ENCODE peak calls at places on chromosomes 4 and X, in four cellular contexts. J is H1, H is SK-N-SH, L is HepG2. Q is an unnamed sample.

GRCh38 chrX:9942086-9942485 is 25.1 kb upstream of the CLDN34 start:
- DNase-seq in J (no peak), L (no peak), H (no peak), Q (peak; percentile 69)

GRCh38 chr4:87492617-87493016 is 36.6 kb downstream of the SPARCL1 start:
- DNase-seq in L (no peak), J (no peak), H (no peak), Q (no peak)

GRCh38 chr4:3816256-3816825 is 50.2 kb downstream of the ADRA2C start:
- DNase-seq in J (no peak), H (no peak), L (no peak), Q (no peak)

GRCh38 chr4:128757712-128758111 is 51.8 kb upstream of the JADE1 start:
- DNase-seq in J (no peak), H (no peak), L (no peak), Q (no peak)

GRCh38 chrX:130680164-130681035 is 222.6 kb downstream of the ENOX2 start:
- DNase-seq in J (no peak), H (no peak), L (peak; percentile 68), Q (no peak)

GRCh38 chr4:8110071-8110986 is 48.3 kb downstream of the ABLIM2 start:
- DNase-seq in J (peak; percentile 86), H (no peak), L (peak; percentile 21), Q (no peak)

GRCh38 chrX:69919749-69920148 is 130.0 kb downstream of the AWAT2 start:
- DNase-seq in H (no peak), L (peak; percentile 0), J (no peak), Q (no peak)

GRCh38 chr4:86036729-86037128 is 323.1 kb downstream of the MAPK10 start:
- DNase-seq in L (no peak), J (no peak), H (no peak), Q (no peak)

GRCh38 chrX:36897690-36898089 is 110.5 kb upstream of the FAM47C start:
- DNase-seq in H (no peak), J (no peak), L (no peak), Q (no peak)

DNA sequence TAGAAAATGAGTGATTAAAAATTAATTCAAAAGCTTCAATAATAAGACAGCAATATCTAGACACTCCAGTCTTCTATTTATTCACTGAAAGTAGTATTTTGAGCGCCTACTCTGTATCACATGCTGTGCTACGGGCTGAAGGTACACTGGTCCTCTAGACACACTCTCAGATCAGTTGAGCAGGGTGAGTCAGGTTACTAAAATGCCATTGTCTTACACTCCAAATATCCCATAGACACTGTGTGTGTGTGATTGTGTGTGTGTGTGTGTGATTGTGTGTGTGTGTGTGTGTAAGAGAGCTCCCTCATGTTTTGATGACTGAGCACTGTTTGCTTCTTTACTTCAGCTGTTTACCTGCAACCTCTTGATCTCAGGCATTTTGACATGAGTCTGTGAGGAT is 342.8 kb upstream of the BOD1L1 start:
- DNase-seq in L (no peak), J (no peak), H (no peak), Q (no peak)
- TF ChIP-seq TCF12 in L (no peak), J (no peak), H (no peak), Q (no peak)

GRCh38 chr4:107388736-107389135 is 331.3 kb downstream of the PAPSS1 start:
- DNase-seq in J (no peak), L (no peak), H (no peak), Q (no peak)
- TF ChIP-seq TCF12 in J (no peak), L (no peak), H (no peak), Q (no peak)

GRCh38 chr4:40471923-40472322 is 136.8 kb downstream of the CHRNA9 start:
- DNase-seq in J (no peak), H (no peak), L (no peak), Q (no peak)

GRCh38 chr4:40473578-40474388 is 138.7 kb downstream of the CHRNA9 start:
- DNase-seq in L (peak; percentile 87), H (no peak), J (no peak), Q (peak; percentile 46)

GRCh38 chr4:40479378-40479777 is 144.2 kb downstream of the CHRNA9 start:
- DNase-seq in H (no peak), L (no peak), J (no peak), Q (no peak)

GRCh38 chr4:40478215-40478614 is 143.1 kb downstream of the CHRNA9 start:
- DNase-seq in L (no peak), H (no peak), J (no peak), Q (no peak)

GRCh38 chr4:40475609-40476008 is 140.5 kb downstream of the CHRNA9 start:
- DNase-seq in H (no peak), J (no peak), L (peak; percentile 9), Q (no peak)
- TF ChIP-seq TCF12 in H (no peak), J (no peak), L (no peak), Q (no peak)

GRCh38 chr4:127505203-127505602 is 127.6 kb upstream of the INTU start:
- DNase-seq in L (no peak), J (no peak), H (peak; percentile 4), Q (no peak)
- TF ChIP-seq TCF12 in L (no peak), J (no peak), H (peak; percentile 68), Q (no peak)

GRCh38 chrX:150935466-150935865 is 37.0 kb upstream of the CD99L2 start:
- DNase-seq in L (no peak), H (no peak), J (no peak), Q (no peak)
- TF ChIP-seq TCF12 in L (no peak), H (peak; percentile 22), J (no peak), Q (no peak)

DNA sequence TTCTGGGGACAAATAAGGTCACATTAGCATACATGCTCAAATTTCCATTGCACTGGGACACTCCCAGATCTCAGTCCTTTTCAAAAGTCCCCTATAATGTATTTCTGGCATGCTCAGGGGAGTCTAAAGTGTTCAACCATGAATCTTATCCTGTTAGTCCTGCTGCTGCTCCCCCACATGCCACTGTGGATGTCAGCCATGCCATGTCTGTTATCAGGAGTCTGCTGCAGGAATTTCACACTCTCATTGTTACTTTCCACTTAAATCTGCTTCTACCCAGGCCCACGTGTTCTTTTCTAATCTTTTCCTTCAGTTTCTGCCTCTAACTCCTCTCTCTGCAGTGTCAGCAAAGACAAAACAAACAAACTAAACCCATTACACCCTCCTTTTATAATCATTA is 1000.7 kb downstream of the CCSER1 start:
- DNase-seq in L (no peak), J (no peak), H (no peak), Q (no peak)
- TF ChIP-seq TCF12 in L (no peak), J (no peak), H (no peak), Q (no peak)

DNA sequence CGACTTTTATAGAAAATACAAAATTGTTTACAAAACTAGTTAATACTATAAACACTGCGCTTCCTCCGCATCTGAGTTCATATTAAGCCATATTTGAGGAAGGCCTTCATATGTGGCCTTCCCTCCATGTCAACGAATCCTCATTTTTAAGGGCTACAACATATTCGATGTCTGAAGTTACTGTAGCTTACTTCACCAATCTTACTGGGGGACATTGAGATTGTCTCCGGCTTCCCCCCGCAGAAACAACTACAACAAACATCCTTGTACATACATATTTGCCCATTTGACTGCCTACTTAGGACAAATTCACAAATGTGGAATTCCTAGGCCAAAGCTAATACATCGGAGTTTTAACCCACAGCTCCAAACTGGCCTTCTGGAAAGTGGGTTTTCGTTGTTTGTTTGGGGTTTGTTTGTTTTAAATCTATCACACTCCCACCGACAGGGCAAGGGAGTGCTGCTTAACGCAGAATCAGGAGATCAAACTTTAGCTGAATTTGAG is 581 bp upstream of the FAM114A1 start:
- DNase-seq in H (no peak), J (no peak), L (no peak), Q (no peak)
- TF ChIP-seq TCF12 in H (no peak), J (no peak), L (no peak), Q (no peak)

GRCh38 chr4:141350122-141350904 is 129.6 kb downstream of the ZNF330 start:
- DNase-seq in J (no peak), L (no peak), H (no peak), Q (no peak)
- TF ChIP-seq TCF12 in J (no peak), L (no peak), H (peak; percentile 88), Q (no peak)

GRCh38 chr4:159227378-159227777 is 124.5 kb downstream of the RAPGEF2 start:
- DNase-seq in J (no peak), L (no peak), H (no peak), Q (no peak)
- TF ChIP-seq TCF12 in J (no peak), L (no peak), H (no peak), Q (no peak)

Q was measured in GM12878.